ENCODE peak calls at places on chromosome 22, in four cellular contexts. H is SK-N-SH, G is HepG2, C is GM12878. D is an unnamed sample.

GRCh38 chr22:24430431-24431308 is 3.3 kb downstream of the ADORA2A start:
- DNase-seq in G (no peak), C (no peak), H (no peak), D (no peak)

GRCh38 chr22:33325232-33326004 is 267.2 kb upstream of the SYN3 start:
- DNase-seq in H (no peak), G (no peak), C (peak), D (no peak)

GRCh38 chr22:34036936-34037335 is 116.7 kb upstream of the LARGE1 start:
- DNase-seq in C (no peak), G (no peak), H (no peak), D (no peak)

GRCh38 chr22:45425101-45425500 is 11.6 kb downstream of the RIBC2 start:
- DNase-seq in H (no peak), G (no peak), C (no peak), D (no peak)

GRCh38 chr22:44389926-44390925 is 77.5 kb upstream of the SHISAL1 start:
- DNase-seq in C (no peak), H (peak), G (no peak), D (no peak)

GRCh38 chr22:23243859-23244689 is 63.8 kb downstream of the BCR start:
- DNase-seq in C (no peak), H (no peak), G (no peak), D (no peak)

GRCh38 chr22:34111210-34111824 is 191.0 kb upstream of the LARGE1 start:
- DNase-seq in H (peak), C (no peak), G (peak), D (peak)

GRCh38 chr22:43476341-43476740 is 64.5 kb downstream of the MPPED1 start:
- DNase-seq in H (no peak), C (no peak), G (peak), D (peak)

GRCh38 chr22:32348031-32348611 is 9.5 kb upstream of the RFPL3 start:
- DNase-seq in C (no peak), G (no peak), H (no peak), D (no peak)

GRCh38 chr22:37260396-37260795 is 16.3 kb upstream of the RAC2 start:
- DNase-seq in C (no peak), H (no peak), G (no peak), D (no peak)

GRCh38 chr22:26416670-26417270 is 12.3 kb upstream of the ASPHD2 start:
- DNase-seq in C (no peak), G (no peak), H (no peak), D (no peak)

GRCh38 chr22:25448435-25449051 is 115.9 kb upstream of the GRK3 start:
- DNase-seq in G (no peak), C (no peak), H (peak), D (peak)

GRCh38 chr22:23675502-23676415 is 15.1 kb upstream of the RGL4 start:
- DNase-seq in H (no peak), G (peak), C (no peak), D (no peak)

GRCh38 chr22:43060213-43060612 is 29.0 kb downstream of the TTLL1 start:
- DNase-seq in C (no peak), G (peak), H (peak), D (peak)

GRCh38 chr22:44256085-44256484 is 56.7 kb downstream of the SHISAL1 start:
- DNase-seq in H (no peak), C (no peak), G (no peak), D (no peak)

GRCh38 chr22:26502688-26503561 is 9.3 kb downstream of the TFIP11 start:
- DNase-seq in C (no peak), H (peak), G (no peak), D (peak)

GRCh38 chr22:23066200-23067022 is 3.9 kb upstream of the GNAZ start:
- DNase-seq in H (no peak), G (no peak), C (no peak), D (no peak)

GRCh38 chr22:23044570-23044969 is 25.7 kb upstream of the GNAZ start:
- DNase-seq in G (no peak), C (no peak), H (no peak), D (no peak)

GRCh38 chr22:20249797-20250354 is 18.2 kb downstream of the RTN4R start:
- DNase-seq in H (no peak), G (no peak), C (no peak), D (no peak)
- TF ChIP-seq PBX3 in H (no peak), G (no peak), C (no peak), D (no peak)

DNA sequence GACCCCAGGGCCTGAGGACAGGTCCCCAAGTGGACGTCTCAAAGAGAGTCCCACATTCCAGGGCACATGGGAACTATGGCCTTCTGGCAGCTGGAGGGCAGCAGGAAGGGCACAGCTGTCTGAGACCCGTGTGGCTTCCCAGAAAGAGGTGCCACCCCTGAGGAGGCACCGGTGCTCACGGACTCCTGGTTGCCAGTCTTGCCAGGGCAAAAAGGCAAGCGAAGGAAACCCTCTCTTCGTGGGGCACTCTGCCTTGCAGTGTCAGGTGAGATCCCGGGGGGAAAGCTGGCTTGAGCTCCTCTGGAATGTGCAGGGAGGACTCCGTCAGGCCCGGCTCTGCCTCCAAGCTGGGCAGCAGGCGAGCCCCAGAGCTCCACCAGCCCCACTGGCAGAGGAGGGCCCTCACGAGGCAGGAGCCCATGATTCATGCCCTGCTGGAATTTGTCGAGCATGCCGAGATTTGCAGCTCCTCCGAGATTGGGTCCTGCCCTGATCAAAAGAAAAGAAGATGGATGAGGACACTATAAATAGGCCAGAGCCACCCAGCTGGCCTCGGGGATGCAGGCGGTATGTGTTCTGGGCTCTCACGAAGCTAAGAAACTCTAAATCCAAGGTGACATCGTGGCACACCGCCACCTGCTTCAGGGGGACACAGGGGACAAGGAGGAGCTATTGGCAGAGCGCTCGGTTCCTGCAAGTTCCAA is 9.9 kb upstream of the CELSR1 start:
- DNase-seq in C (no peak), H (no peak), G (no peak), D (no peak)
- TF ChIP-seq PBX3 in C (no peak), H (peak), G (no peak), D (no peak)

GRCh38 chr22:19568337-19569311 is 44.4 kb upstream of the CLDN5 start:
- DNase-seq in G (no peak), C (no peak), H (no peak), D (peak)
- TF ChIP-seq PBX3 in G (no peak), C (no peak), H (no peak), D (no peak)

GRCh38 chr22:50001388-50002231 is 11.0 kb downstream of the IL17REL start:
- DNase-seq in G (no peak), C (no peak), H (no peak), D (no peak)
- TF ChIP-seq PBX3 in G (no peak), C (no peak), H (no peak), D (no peak)

DNA sequence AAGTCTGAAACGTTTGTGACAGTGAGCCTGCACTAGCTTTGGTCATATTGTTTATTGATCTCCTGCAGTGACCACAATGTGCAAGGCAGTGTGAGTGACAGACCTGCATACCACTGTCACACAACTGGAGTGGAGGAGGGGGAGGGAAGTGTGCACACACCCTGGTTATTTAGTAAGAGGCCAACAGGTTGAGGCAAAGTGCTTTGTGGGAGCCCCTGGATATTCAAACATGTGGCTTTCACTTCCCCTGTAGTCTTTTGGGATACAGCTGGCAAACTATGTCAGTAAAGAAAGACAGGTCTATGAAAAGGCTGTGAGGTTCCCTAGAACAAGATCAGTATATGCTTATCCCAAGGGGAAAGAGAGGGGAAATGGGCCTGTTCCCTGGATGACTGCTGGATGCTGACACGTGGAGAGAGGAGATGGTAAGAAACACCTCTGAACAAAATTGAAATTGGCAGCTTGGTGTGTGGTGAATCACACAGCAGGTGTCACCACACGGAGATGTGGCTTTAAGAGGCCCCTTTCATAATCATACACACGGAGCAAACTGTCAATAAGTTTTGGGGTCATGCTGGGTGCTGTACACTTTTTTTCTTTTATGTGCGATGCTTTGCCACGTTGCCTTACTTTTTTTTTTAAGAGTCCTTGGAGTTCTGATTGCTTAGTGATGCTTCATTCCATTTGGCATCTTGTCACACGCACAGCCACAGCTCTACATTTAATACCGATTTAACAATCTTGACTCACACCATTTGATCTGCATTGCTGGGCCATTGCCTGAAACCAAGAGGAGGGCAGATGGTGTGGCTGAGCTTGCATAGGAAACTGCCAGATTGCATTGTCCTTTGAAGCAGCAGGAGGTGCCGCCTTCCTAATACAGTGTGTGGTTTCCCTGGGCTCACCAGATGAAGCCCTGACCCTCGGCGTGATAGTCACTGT is 11.3 kb downstream of the OSBP2 start:
- DNase-seq in H (no peak), G (peak), C (peak), D (no peak)
- TF ChIP-seq PBX3 in H (no peak), G (no peak), C (peak), D (no peak)

GRCh38 chr22:48760481-48761238 is 1067.0 kb downstream of the BRD1 start:
- DNase-seq in C (no peak), G (no peak), H (no peak), D (no peak)

GRCh38 chr22:48761546-48761945 is 1066.1 kb downstream of the BRD1 start:
- DNase-seq in G (no peak), C (no peak), H (no peak), D (no peak)

GRCh38 chr22:48757581-48757980 is 1070.1 kb downstream of the BRD1 start:
- DNase-seq in H (no peak), G (no peak), C (no peak), D (no peak)

GRCh38 chr22:48758021-48758561 is 1069.6 kb downstream of the BRD1 start:
- DNase-seq in C (no peak), G (no peak), H (no peak), D (no peak)

DNA sequence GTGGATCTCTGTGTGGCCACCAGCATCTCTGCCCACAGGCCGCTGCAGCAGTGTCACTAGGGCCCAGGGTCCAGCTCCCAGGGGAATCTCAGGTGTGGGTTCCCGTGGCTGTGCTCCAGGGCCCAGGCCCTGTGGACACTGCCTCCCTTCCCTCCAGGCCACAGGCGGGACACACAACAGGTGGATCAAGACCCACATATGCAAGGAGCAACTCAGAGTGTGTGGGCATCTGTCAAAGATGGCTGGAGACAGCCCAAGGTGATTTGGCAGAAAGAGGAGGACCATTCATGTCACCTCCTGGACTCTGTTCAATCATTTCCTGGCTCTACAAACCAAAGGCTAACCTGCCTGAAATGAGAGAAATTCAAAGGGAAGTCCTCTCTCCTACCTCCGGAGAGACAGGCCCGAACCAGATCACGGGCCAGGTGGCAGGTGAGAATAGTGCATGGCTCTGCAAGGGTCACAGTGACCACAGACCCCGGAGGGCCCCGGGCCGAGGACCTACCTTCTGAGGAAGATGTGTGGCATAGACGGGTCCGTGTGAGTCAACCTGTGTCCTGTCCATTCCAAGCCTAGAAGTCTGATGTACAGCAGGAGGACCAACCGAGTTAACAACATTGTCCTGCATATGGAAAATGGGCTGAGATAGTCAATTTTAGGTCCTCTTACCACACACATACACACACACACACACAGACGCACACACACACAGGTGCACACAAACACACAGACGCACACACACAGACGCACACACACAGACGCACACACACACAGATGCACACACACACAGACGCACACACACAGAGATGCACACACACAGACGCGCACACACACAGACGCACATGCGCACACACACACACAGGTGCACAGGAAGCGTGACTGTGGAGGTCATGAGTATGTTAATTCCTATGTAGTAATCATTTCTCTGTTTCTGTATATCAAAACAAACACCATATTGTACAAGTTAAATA is 1068.5 kb downstream of the BRD1 start:
- DNase-seq in C (no peak), H (no peak), G (no peak), D (no peak)
- TF ChIP-seq PBX3 in C (no peak), H (no peak), G (no peak), D (no peak)

GRCh38 chr22:39246690-39247332 is 2.0 kb upstream of the PDGFB start:
- DNase-seq in G (no peak), H (no peak), C (no peak), D (no peak)

GRCh38 chr22:39246217-39246616 is 1.4 kb upstream of the PDGFB start:
- DNase-seq in H (no peak), C (no peak), G (no peak), D (no peak)

GRCh38 chr22:39244073-39244495 is 698 bp downstream of the PDGFB start:
- DNase-seq in C (no peak), H (no peak), G (no peak), D (peak)

GRCh38 chr22:39244496-39245129 is at the start of gene PDGFB:
- DNase-seq in C (no peak), G (no peak), H (no peak), D (peak)

DNA sequence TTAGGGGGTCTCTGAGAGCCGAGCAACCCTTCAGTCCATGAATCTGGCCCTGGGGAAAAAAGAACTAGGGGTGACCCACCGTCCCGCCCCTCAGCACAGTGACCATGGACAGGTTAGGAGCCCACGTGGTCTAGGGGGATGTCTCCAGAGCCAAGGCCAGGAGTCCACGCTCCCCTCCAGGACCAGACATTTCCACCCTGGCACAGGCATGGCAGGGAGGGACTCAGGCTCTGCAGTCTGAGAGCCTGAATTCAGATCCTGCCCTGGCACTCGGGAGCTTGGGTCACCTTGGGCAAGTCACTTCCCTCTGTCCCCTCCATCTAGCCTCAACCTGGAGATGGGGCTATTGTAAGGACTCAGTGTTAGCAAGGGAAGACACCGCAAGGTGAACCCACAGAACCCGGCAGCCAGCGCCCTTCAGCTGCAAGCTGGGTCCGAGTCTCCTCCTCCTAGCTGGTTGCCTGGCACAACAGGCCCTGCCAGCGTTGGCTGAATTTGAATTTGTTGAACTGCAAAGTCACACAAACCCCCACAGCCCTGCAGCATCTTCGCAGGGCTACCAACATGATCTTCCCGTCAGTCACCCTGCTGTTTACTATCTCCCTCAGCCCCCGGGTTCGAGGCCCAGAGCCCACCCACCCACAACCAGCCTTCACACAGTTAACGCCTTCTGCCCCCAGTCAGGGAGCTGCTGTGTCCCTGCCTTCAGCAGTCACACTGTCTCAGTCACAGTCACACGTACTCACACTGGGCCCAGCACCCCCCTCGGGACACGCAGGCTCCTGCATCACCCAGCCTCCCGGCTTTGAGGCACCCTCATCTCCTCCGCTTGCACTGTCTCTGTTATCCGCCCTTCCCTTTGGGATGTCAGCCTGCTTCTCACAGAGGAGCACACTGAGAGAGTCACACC is 603 bp upstream of the PDGFB start:
- DNase-seq in G (no peak), C (no peak), H (no peak), D (no peak)
- TF ChIP-seq PBX3 in G (no peak), C (no peak), H (no peak), D (no peak)

GRCh38 chr22:20022231-20023069 is 1.5 kb downstream of the TANGO2 start:
- DNase-seq in H (no peak), C (no peak), G (no peak), D (no peak)
- TF ChIP-seq PBX3 in H (no peak), C (no peak), G (no peak), D (no peak)